ENCODE peak calls at places on chromosomes 2 and 18, in four cellular contexts. N is Calu3, I is globus pallidus, B is caudate nucleus. R is an unnamed sample.

GRCh38 chr2:88234760-88235159 is 64.6 kb downstream of the THNSL2 start:
- DNase-seq in B (no peak), I (no peak), N (no peak), R (no peak)

GRCh38 chr2:231399853-231400667 is 4.5 kb downstream of the B3GNT7 start:
- DNase-seq in B (no peak), N (peak; percentile 41), I (peak; percentile 70), R (no peak)

GRCh38 chr2:24708537-24709152 is 84.5 kb downstream of the PTRHD1 start:
- DNase-seq in N (no peak), B (no peak), I (no peak), R (no peak)

GRCh38 chr18:45069542-45069941 is 388.9 kb downstream of the SETBP1 start:
- DNase-seq in I (no peak), B (no peak), N (no peak), R (no peak)

GRCh38 chr2:97646977-97647376 is 1.1 kb downstream of the COX5B start:
- DNase-seq in B (no peak), N (no peak), I (no peak), R (no peak)

GRCh38 chr2:164954954-164955701 is at the start of gene SLC38A11:
- DNase-seq in B (no peak), N (peak; percentile 50), I (no peak), R (no peak)

GRCh38 chr2:190762569-190762968 is 113.7 kb downstream of the NAB1 start:
- DNase-seq in N (no peak), I (no peak), B (no peak), R (no peak)

GRCh38 chr18:74453011-74453571 is 4.0 kb downstream of the DIPK1C start:
- DNase-seq in I (no peak), B (no peak), N (no peak), R (no peak)

GRCh38 chr2:67666386-67667053 is 269.4 kb downstream of the ETAA1 start:
- DNase-seq in N (no peak), I (no peak), B (no peak), R (no peak)

GRCh38 chr18:47191956-47192355 is 15.8 kb upstream of the IER3IP1 start:
- DNase-seq in N (no peak), B (no peak), I (no peak), R (no peak)